ENCODE peak calls at places on chromosomes 12 and 14, in four cellular contexts. One of them, this sample, is unnamed.

GRCh38 chr14:83058068-83058467 is 1524.4 kb upstream of the SEL1L start:
- DNase-seq in mesothelial cell of epicardium: no peak
- DNase-seq in activated CD8-positive, alpha-beta memory T cell treated with anti-CD3 and anti-CD28 coated beads, Interleukin-2, amount 50 U/mL, for 4 hours: no peak
- DNase-seq in choroid plexus epithelial cell: no peak
- DNase-seq in this sample: no peak

GRCh38 chr12:106144847-106145246 is 6.1 kb upstream of the NUAK1 start:
- DNase-seq in mesothelial cell of epicardium: no peak
- DNase-seq in activated CD8-positive, alpha-beta memory T cell treated with anti-CD3 and anti-CD28 coated beads, Interleukin-2, amount 50 U/mL, for 4 hours: no peak
- DNase-seq in choroid plexus epithelial cell: peak
- DNase-seq in this sample: no peak

GRCh38 chr12:104632724-104633181 is 176.0 kb downstream of the CHST11 start:
- DNase-seq in activated CD8-positive, alpha-beta memory T cell treated with anti-CD3 and anti-CD28 coated beads, Interleukin-2, amount 50 U/mL, for 4 hours: no peak
- DNase-seq in choroid plexus epithelial cell: peak
- DNase-seq in mesothelial cell of epicardium: no peak
- DNase-seq in this sample: no peak

GRCh38 chr14:68603682-68604360 is 189.0 kb downstream of the ZFP36L1 start:
- DNase-seq in choroid plexus epithelial cell: no peak
- DNase-seq in mesothelial cell of epicardium: no peak
- DNase-seq in activated CD8-positive, alpha-beta memory T cell treated with anti-CD3 and anti-CD28 coated beads, Interleukin-2, amount 50 U/mL, for 4 hours: no peak
- DNase-seq in this sample: no peak

GRCh38 chr12:118404876-118405521 is 28.6 kb downstream of the SUDS3 start:
- DNase-seq in mesothelial cell of epicardium: peak
- DNase-seq in activated CD8-positive, alpha-beta memory T cell treated with anti-CD3 and anti-CD28 coated beads, Interleukin-2, amount 50 U/mL, for 4 hours: peak
- DNase-seq in choroid plexus epithelial cell: peak
- DNase-seq in this sample: peak

GRCh38 chr12:48717252-48717695 is 767 bp upstream of the CCNT1 start:
- DNase-seq in mesothelial cell of epicardium: no peak
- DNase-seq in activated CD8-positive, alpha-beta memory T cell treated with anti-CD3 and anti-CD28 coated beads, Interleukin-2, amount 50 U/mL, for 4 hours: no peak
- DNase-seq in choroid plexus epithelial cell: peak
- DNase-seq in this sample: no peak

GRCh38 chr12:123050331-123050809 is 69.9 kb downstream of the ARL6IP4 start:
- DNase-seq in choroid plexus epithelial cell: peak
- DNase-seq in activated CD8-positive, alpha-beta memory T cell treated with anti-CD3 and anti-CD28 coated beads, Interleukin-2, amount 50 U/mL, for 4 hours: no peak
- DNase-seq in mesothelial cell of epicardium: no peak
- DNase-seq in this sample: peak

GRCh38 chr12:113852695-113853490 is 113.2 kb downstream of the RBM19 start:
- DNase-seq in activated CD8-positive, alpha-beta memory T cell treated with anti-CD3 and anti-CD28 coated beads, Interleukin-2, amount 50 U/mL, for 4 hours: no peak
- DNase-seq in mesothelial cell of epicardium: no peak
- DNase-seq in choroid plexus epithelial cell: no peak
- DNase-seq in this sample: no peak

GRCh38 chr14:51666831-51667230 is 15.1 kb downstream of the FRMD6 start:
- DNase-seq in activated CD8-positive, alpha-beta memory T cell treated with anti-CD3 and anti-CD28 coated beads, Interleukin-2, amount 50 U/mL, for 4 hours: no peak
- DNase-seq in mesothelial cell of epicardium: no peak
- DNase-seq in choroid plexus epithelial cell: no peak
- DNase-seq in this sample: peak

GRCh38 chr12:46724020-46724419 is 101.8 kb downstream of the SLC38A4 start:
- DNase-seq in choroid plexus epithelial cell: no peak
- DNase-seq in activated CD8-positive, alpha-beta memory T cell treated with anti-CD3 and anti-CD28 coated beads, Interleukin-2, amount 50 U/mL, for 4 hours: no peak
- DNase-seq in mesothelial cell of epicardium: no peak
- DNase-seq in this sample: no peak

GRCh38 chr12:124647316-124647715 is 79.9 kb upstream of the NCOR2 start:
- DNase-seq in mesothelial cell of epicardium: no peak
- DNase-seq in activated CD8-positive, alpha-beta memory T cell treated with anti-CD3 and anti-CD28 coated beads, Interleukin-2, amount 50 U/mL, for 4 hours: no peak
- DNase-seq in choroid plexus epithelial cell: no peak
- DNase-seq in this sample: no peak

GRCh38 chr14:22088614-22089359 is 415.2 kb upstream of the OR4E1 start:
- DNase-seq in mesothelial cell of epicardium: no peak
- DNase-seq in activated CD8-positive, alpha-beta memory T cell treated with anti-CD3 and anti-CD28 coated beads, Interleukin-2, amount 50 U/mL, for 4 hours: no peak
- DNase-seq in choroid plexus epithelial cell: peak
- DNase-seq in this sample: peak

GRCh38 chr12:112148031-112148513 is 22.7 kb downstream of the TRAFD1 start:
- DNase-seq in activated CD8-positive, alpha-beta memory T cell treated with anti-CD3 and anti-CD28 coated beads, Interleukin-2, amount 50 U/mL, for 4 hours: no peak
- DNase-seq in mesothelial cell of epicardium: no peak
- DNase-seq in choroid plexus epithelial cell: peak
- DNase-seq in this sample: peak

GRCh38 chr14:23352506-23353432 is at the start of gene SLC22A17:
- DNase-seq in choroid plexus epithelial cell: peak
- DNase-seq in mesothelial cell of epicardium: peak
- DNase-seq in activated CD8-positive, alpha-beta memory T cell treated with anti-CD3 and anti-CD28 coated beads, Interleukin-2, amount 50 U/mL, for 4 hours: peak
- DNase-seq in this sample: peak

GRCh38 chr12:24723759-24724158 is 225.1 kb downstream of the BCAT1 start:
- DNase-seq in activated CD8-positive, alpha-beta memory T cell treated with anti-CD3 and anti-CD28 coated beads, Interleukin-2, amount 50 U/mL, for 4 hours: no peak
- DNase-seq in mesothelial cell of epicardium: no peak
- DNase-seq in choroid plexus epithelial cell: no peak
- DNase-seq in this sample: no peak

GRCh38 chr12:77402726-77403125 is 337.4 kb upstream of the E2F7 start:
- DNase-seq in activated CD8-positive, alpha-beta memory T cell treated with anti-CD3 and anti-CD28 coated beads, Interleukin-2, amount 50 U/mL, for 4 hours: no peak
- DNase-seq in choroid plexus epithelial cell: peak
- DNase-seq in mesothelial cell of epicardium: no peak
- DNase-seq in this sample: no peak

GRCh38 chr12:102806592-102806991 is 110.5 kb downstream of the PAH start:
- DNase-seq in mesothelial cell of epicardium: no peak
- DNase-seq in choroid plexus epithelial cell: no peak
- DNase-seq in activated CD8-positive, alpha-beta memory T cell treated with anti-CD3 and anti-CD28 coated beads, Interleukin-2, amount 50 U/mL, for 4 hours: no peak
- DNase-seq in this sample: no peak

GRCh38 chr14:89186850-89187376 is 230.1 kb downstream of the FOXN3 start:
- DNase-seq in mesothelial cell of epicardium: no peak
- DNase-seq in choroid plexus epithelial cell: peak
- DNase-seq in activated CD8-positive, alpha-beta memory T cell treated with anti-CD3 and anti-CD28 coated beads, Interleukin-2, amount 50 U/mL, for 4 hours: no peak
- DNase-seq in this sample: peak

GRCh38 chr12:96294831-96295230 is 100.7 kb downstream of the ELK3 start:
- DNase-seq in mesothelial cell of epicardium: no peak
- DNase-seq in choroid plexus epithelial cell: peak
- DNase-seq in activated CD8-positive, alpha-beta memory T cell treated with anti-CD3 and anti-CD28 coated beads, Interleukin-2, amount 50 U/mL, for 4 hours: no peak
- DNase-seq in this sample: peak

This sample was measured in RPMI7951.